ENCODE peak calls at places on chromosomes 3 and 15, in four cellular contexts. One of them, this sample, is unnamed.

GRCh38 chr3:129263161-129263910 is 13.9 kb downstream of the COPG1 start:
- DNase-seq in ovary: no peak
- DNase-seq in fibroblast of mammary gland: no peak
- DNase-seq in cardiac muscle cell: no peak
- DNase-seq in this sample: no peak

GRCh38 chr3:123713211-123713610 is 128.4 kb upstream of the HACD2 start:
- DNase-seq in ovary: no peak
- DNase-seq in fibroblast of mammary gland: no peak
- DNase-seq in cardiac muscle cell: no peak
- DNase-seq in this sample: no peak

GRCh38 chr3:44529927-44530326 is 25.1 kb upstream of the ZKSCAN7 start:
- DNase-seq in ovary: no peak
- DNase-seq in fibroblast of mammary gland: peak
- DNase-seq in cardiac muscle cell: peak
- DNase-seq in this sample: no peak

GRCh38 chr3:108091498-108092259 is 848 bp upstream of the CD47 start:
- DNase-seq in ovary: no peak
- DNase-seq in fibroblast of mammary gland: no peak
- DNase-seq in cardiac muscle cell: no peak
- DNase-seq in this sample: no peak

GRCh38 chr3:177694316-177694715 is 497.0 kb upstream of the TBL1XR1 start:
- DNase-seq in ovary: no peak
- DNase-seq in fibroblast of mammary gland: peak
- DNase-seq in cardiac muscle cell: peak
- DNase-seq in this sample: peak

GRCh38 chr3:177460100-177460499 is 262.8 kb upstream of the TBL1XR1 start:
- DNase-seq in ovary: no peak
- DNase-seq in fibroblast of mammary gland: no peak
- DNase-seq in cardiac muscle cell: peak
- DNase-seq in this sample: no peak

GRCh38 chr3:51675201-51675611 is 4.2 kb downstream of the TEX264 start:
- DNase-seq in ovary: no peak
- DNase-seq in fibroblast of mammary gland: peak
- DNase-seq in cardiac muscle cell: peak
- DNase-seq in this sample: peak

GRCh38 chr3:33231755-33232465 is 13.3 kb upstream of the SUSD5 start:
- DNase-seq in ovary: no peak
- DNase-seq in fibroblast of mammary gland: no peak
- DNase-seq in cardiac muscle cell: no peak
- DNase-seq in this sample: no peak

GRCh38 chr3:170811515-170811914 is 58.5 kb downstream of the RPL22L1 start:
- DNase-seq in ovary: no peak
- DNase-seq in fibroblast of mammary gland: peak
- DNase-seq in cardiac muscle cell: peak
- DNase-seq in this sample: peak

GRCh38 chr3:129238945-129239705 is 10.3 kb upstream of the COPG1 start:
- DNase-seq in ovary: no peak
- DNase-seq in fibroblast of mammary gland: peak
- DNase-seq in cardiac muscle cell: peak
- DNase-seq in this sample: no peak

GRCh38 chr3:56691165-56692000 is 8.3 kb upstream of the TASOR start:
- DNase-seq in ovary: no peak
- DNase-seq in fibroblast of mammary gland: peak
- DNase-seq in cardiac muscle cell: no peak
- DNase-seq in this sample: no peak

GRCh38 chr3:132867526-132867925 is 145.3 kb upstream of the NPHP3 start:
- DNase-seq in ovary: no peak
- DNase-seq in fibroblast of mammary gland: peak
- DNase-seq in cardiac muscle cell: peak
- DNase-seq in this sample: no peak

GRCh38 chr3:35393916-35394315 is 245.4 kb upstream of the ARPP21 start:
- DNase-seq in ovary: no peak
- DNase-seq in fibroblast of mammary gland: no peak
- DNase-seq in cardiac muscle cell: no peak
- DNase-seq in this sample: peak

GRCh38 chr3:53715815-53716483 is 130.3 kb downstream of the CHDH start:
- DNase-seq in ovary: no peak
- DNase-seq in fibroblast of mammary gland: peak
- DNase-seq in cardiac muscle cell: peak
- DNase-seq in this sample: no peak

GRCh38 chr15:90396321-90396720 is 8.3 kb downstream of the IQGAP1 start:
- DNase-seq in ovary: no peak
- DNase-seq in fibroblast of mammary gland: no peak
- DNase-seq in cardiac muscle cell: no peak
- DNase-seq in this sample: no peak

GRCh38 chr15:64122936-64123351 is 27.2 kb downstream of the SNX1 start:
- DNase-seq in ovary: no peak
- DNase-seq in fibroblast of mammary gland: no peak
- DNase-seq in cardiac muscle cell: no peak
- DNase-seq in this sample: no peak

GRCh38 chr15:96837241-96837970 is 506.9 kb downstream of the NR2F2 start:
- DNase-seq in ovary: no peak
- DNase-seq in fibroblast of mammary gland: no peak
- DNase-seq in cardiac muscle cell: no peak
- DNase-seq in this sample: no peak

GRCh38 chr3:39260957-39261356 is 18.9 kb downstream of the CX3CR1 start:
- DNase-seq in ovary: peak
- DNase-seq in fibroblast of mammary gland: peak
- DNase-seq in cardiac muscle cell: peak
- DNase-seq in this sample: peak

GRCh38 chr3:140311428-140311827 is 366.4 kb upstream of the TRIM42 start:
- DNase-seq in ovary: no peak
- DNase-seq in fibroblast of mammary gland: no peak
- DNase-seq in cardiac muscle cell: no peak
- DNase-seq in this sample: no peak

GRCh38 chr15:49877871-49878511 is 241.0 kb downstream of the ATP8B4 start:
- DNase-seq in ovary: peak
- DNase-seq in fibroblast of mammary gland: peak
- DNase-seq in cardiac muscle cell: peak
- DNase-seq in this sample: no peak

GRCh38 chr3:130386604-130387263 is 41.3 kb downstream of the COL6A5 start:
- DNase-seq in ovary: no peak
- DNase-seq in fibroblast of mammary gland: peak
- DNase-seq in cardiac muscle cell: peak
- DNase-seq in this sample: peak

GRCh38 chr3:151578495-151578894 is 117.6 kb upstream of the IGSF10 start:
- DNase-seq in ovary: no peak
- DNase-seq in fibroblast of mammary gland: no peak
- DNase-seq in cardiac muscle cell: no peak
- DNase-seq in this sample: no peak

GRCh38 chr3:115996420-115997108 is 373.3 kb downstream of the GAP43 start:
- DNase-seq in ovary: no peak
- DNase-seq in fibroblast of mammary gland: no peak
- DNase-seq in cardiac muscle cell: peak
- DNase-seq in this sample: peak

GRCh38 chr3:66463054-66463631 is 37.7 kb downstream of the LRIG1 start:
- DNase-seq in ovary: no peak
- DNase-seq in fibroblast of mammary gland: peak
- DNase-seq in cardiac muscle cell: no peak
- DNase-seq in this sample: peak

GRCh38 chr15:68298882-68299381 is 21.4 kb downstream of the FEM1B start:
- DNase-seq in ovary: no peak
- DNase-seq in fibroblast of mammary gland: peak
- DNase-seq in cardiac muscle cell: no peak
- DNase-seq in this sample: no peak

GRCh38 chr3:138947303-138948121 is 495 bp downstream of the FOXL2NB start:
- DNase-seq in ovary: no peak
- DNase-seq in fibroblast of mammary gland: no peak
- DNase-seq in cardiac muscle cell: no peak
- DNase-seq in this sample: no peak

GRCh38 chr15:35603298-35603697 is 57.3 kb upstream of the DPH6 start:
- DNase-seq in ovary: no peak
- DNase-seq in fibroblast of mammary gland: peak
- DNase-seq in cardiac muscle cell: peak
- DNase-seq in this sample: peak

GRCh38 chr3:70889162-70890045 is 577.0 kb upstream of the MDFIC2 start:
- DNase-seq in ovary: no peak
- DNase-seq in fibroblast of mammary gland: peak
- DNase-seq in cardiac muscle cell: peak
- DNase-seq in this sample: no peak

GRCh38 chr3:17158941-17159682 is 274.4 kb downstream of the PLCL2 start:
- DNase-seq in ovary: no peak
- DNase-seq in fibroblast of mammary gland: no peak
- DNase-seq in cardiac muscle cell: no peak
- DNase-seq in this sample: peak

GRCh38 chr15:25717861-25718504 is 145.1 kb downstream of the ATP10A start:
- DNase-seq in ovary: no peak
- DNase-seq in fibroblast of mammary gland: no peak
- DNase-seq in cardiac muscle cell: no peak
- DNase-seq in this sample: peak

GRCh38 chr15:63981596-63982320 is 64.5 kb downstream of the DAPK2 start:
- DNase-seq in ovary: no peak
- DNase-seq in fibroblast of mammary gland: no peak
- DNase-seq in cardiac muscle cell: no peak
- DNase-seq in this sample: no peak

GRCh38 chr3:27877122-27878011 is 155.2 kb upstream of the EOMES start:
- DNase-seq in ovary: no peak
- DNase-seq in fibroblast of mammary gland: no peak
- DNase-seq in cardiac muscle cell: no peak
- DNase-seq in this sample: no peak

GRCh38 chr3:17802993-17803392 is 60.6 kb upstream of the TBC1D5 start:
- DNase-seq in ovary: no peak
- DNase-seq in fibroblast of mammary gland: no peak
- DNase-seq in cardiac muscle cell: no peak
- DNase-seq in this sample: no peak

GRCh38 chr3:47961815-47962606 is 54.2 kb downstream of the MAP4 start:
- DNase-seq in ovary: no peak
- DNase-seq in fibroblast of mammary gland: no peak
- DNase-seq in cardiac muscle cell: no peak
- DNase-seq in this sample: peak

GRCh38 chr3:28286595-28286994 is 45.2 kb downstream of the CMC1 start:
- DNase-seq in ovary: no peak
- DNase-seq in fibroblast of mammary gland: peak
- DNase-seq in cardiac muscle cell: peak
- DNase-seq in this sample: peak

GRCh38 chr15:31390777-31391486 is 64.3 kb downstream of the KLF13 start:
- DNase-seq in ovary: no peak
- DNase-seq in fibroblast of mammary gland: no peak
- DNase-seq in cardiac muscle cell: no peak
- DNase-seq in this sample: no peak

GRCh38 chr3:79086514-79086913 is 681.3 kb downstream of the ROBO1 start:
- DNase-seq in ovary: no peak
- DNase-seq in fibroblast of mammary gland: peak
- DNase-seq in cardiac muscle cell: peak
- DNase-seq in this sample: peak
- TF ChIP-seq CTCF in ovary: no peak
- TF ChIP-seq CTCF in fibroblast of mammary gland: peak
- TF ChIP-seq CTCF in cardiac muscle cell: peak
- TF ChIP-seq CTCF in this sample: peak

GRCh38 chr3:59545369-59545768 is 495.5 kb upstream of the CFAP20DC start:
- DNase-seq in ovary: no peak
- DNase-seq in fibroblast of mammary gland: no peak
- DNase-seq in cardiac muscle cell: no peak
- DNase-seq in this sample: no peak

GRCh38 chr3:59549972-59550371 is 500.1 kb upstream of the CFAP20DC start:
- DNase-seq in ovary: no peak
- DNase-seq in fibroblast of mammary gland: no peak
- DNase-seq in cardiac muscle cell: no peak
- DNase-seq in this sample: no peak

GRCh38 chr3:59547874-59548273 is 498.0 kb upstream of the CFAP20DC start:
- DNase-seq in ovary: no peak
- DNase-seq in fibroblast of mammary gland: no peak
- DNase-seq in cardiac muscle cell: no peak
- DNase-seq in this sample: no peak

GRCh38 chr3:59542276-59542675 is 492.5 kb upstream of the CFAP20DC start:
- DNase-seq in ovary: no peak
- DNase-seq in fibroblast of mammary gland: no peak
- DNase-seq in cardiac muscle cell: no peak
- DNase-seq in this sample: no peak

GRCh38 chr3:59546522-59546921 is 496.7 kb upstream of the CFAP20DC start:
- DNase-seq in ovary: no peak
- DNase-seq in fibroblast of mammary gland: no peak
- DNase-seq in cardiac muscle cell: no peak
- DNase-seq in this sample: no peak
- H3K4me3 ChIP-seq in ovary: no peak
- H3K4me3 ChIP-seq in fibroblast of mammary gland: no peak
- H3K4me3 ChIP-seq in cardiac muscle cell: no peak
- H3K4me3 ChIP-seq in this sample: no peak

GRCh38 chr3:11159421-11159904 is 5.2 kb downstream of the HRH1 start:
- DNase-seq in ovary: peak
- DNase-seq in fibroblast of mammary gland: peak
- DNase-seq in cardiac muscle cell: peak
- DNase-seq in this sample: peak
- TF ChIP-seq CTCF in ovary: no peak
- TF ChIP-seq CTCF in fibroblast of mammary gland: peak
- TF ChIP-seq CTCF in cardiac muscle cell: peak
- TF ChIP-seq CTCF in this sample: no peak

DNA sequence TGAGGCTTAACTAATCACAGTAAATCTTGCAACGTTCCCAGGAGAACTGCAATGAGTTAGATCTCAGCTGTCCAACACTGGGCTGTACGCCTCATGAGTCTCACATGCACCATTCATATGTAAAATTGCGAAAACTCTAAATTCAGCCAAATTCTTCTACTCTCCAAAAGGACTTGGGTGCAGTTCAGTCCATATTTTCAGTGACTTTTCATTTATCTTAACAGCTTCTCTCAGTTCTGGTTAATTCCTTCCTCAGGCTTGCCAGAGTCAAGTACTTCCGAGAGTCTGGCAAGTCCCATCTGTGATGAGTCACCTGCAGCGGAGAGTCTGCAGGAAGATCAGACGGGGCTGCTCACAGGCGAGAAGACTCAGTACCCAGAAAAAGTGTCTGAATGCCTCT is 11.5 kb downstream of the CCDC80 start:
- DNase-seq in ovary: peak
- DNase-seq in fibroblast of mammary gland: peak
- DNase-seq in cardiac muscle cell: peak
- DNase-seq in this sample: peak
- H3K4me3 ChIP-seq in ovary: no peak
- H3K4me3 ChIP-seq in fibroblast of mammary gland: no peak
- H3K4me3 ChIP-seq in cardiac muscle cell: no peak
- H3K4me3 ChIP-seq in this sample: no peak

GRCh38 chr15:77031376-77032050 is 36.6 kb downstream of the PSTPIP1 start:
- DNase-seq in ovary: no peak
- DNase-seq in fibroblast of mammary gland: no peak
- DNase-seq in cardiac muscle cell: no peak
- DNase-seq in this sample: peak
- TF ChIP-seq CTCF in ovary: no peak
- TF ChIP-seq CTCF in fibroblast of mammary gland: no peak
- TF ChIP-seq CTCF in cardiac muscle cell: no peak
- TF ChIP-seq CTCF in this sample: no peak

DNA sequence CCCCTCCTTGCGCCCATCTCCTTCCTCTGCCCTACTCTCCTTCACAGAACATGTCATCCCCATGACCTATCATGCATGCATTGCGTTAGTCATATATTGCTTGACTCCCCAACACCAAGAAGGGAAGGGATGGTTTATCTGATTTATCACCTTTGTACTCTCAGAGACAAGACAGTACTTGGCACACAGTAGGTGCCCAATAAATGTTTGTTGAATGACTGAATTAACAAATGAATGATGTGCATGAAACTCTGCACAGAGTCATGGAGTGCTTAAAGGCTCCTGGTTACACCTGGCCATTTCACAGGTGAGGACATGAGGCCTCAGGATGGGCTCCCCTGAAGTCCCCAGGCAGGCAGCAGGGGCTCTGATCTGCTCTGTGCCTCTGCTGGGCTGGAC is 59.6 kb downstream of the IQSEC1 start:
- DNase-seq in ovary: no peak
- DNase-seq in fibroblast of mammary gland: no peak
- DNase-seq in cardiac muscle cell: no peak
- DNase-seq in this sample: no peak
- H3K4me3 ChIP-seq in ovary: no peak
- H3K4me3 ChIP-seq in fibroblast of mammary gland: no peak
- H3K4me3 ChIP-seq in cardiac muscle cell: no peak
- H3K4me3 ChIP-seq in this sample: no peak